ENCODE peak calls at places on chromosomes 13 and 19, in eight cellular contexts. E is NCI-H82; A is NCI-H1694 treated with DMSO at 0.1 percent for 48 hours; M is HFF-Myc; G is stimulated activated CD4-positive, alpha-beta T cell treated with anti-CD3 and anti-CD28 coated beads, Interleukin-15, amount 100 ng/mL, for 1 hour; R is AG08395; J is KBM-7; Z is HS-27A. N is an unnamed sample.

GRCh38 chr13:90027409-90027808 is 1320.1 kb upstream of the MIR17HG start:
- DNase-seq in E (no peak), A (no peak), M (no peak), G (no peak), R (no peak), J (no peak), Z (no peak), N (no peak)

GRCh38 chr13:82688400-82688999 is 1193.8 kb downstream of the SLITRK1 start:
- DNase-seq in E (no peak), A (no peak), M (no peak), G (no peak), R (no peak), J (peak; percentile 13), Z (no peak), N (no peak)

GRCh38 chr13:94128430-94128829 is 351.1 kb downstream of the DCT start:
- DNase-seq in E (no peak), A (no peak), M (no peak), G (no peak), R (peak; percentile 6), J (no peak), Z (no peak), N (peak; percentile 17)

GRCh38 chr19:13154241-13154778 is 4.1 kb downstream of the IER2 start:
- DNase-seq in E (peak; percentile 77), A (no peak), M (no peak), G (peak; percentile 44), R (peak; percentile 77), J (peak; percentile 55), Z (no peak), N (peak; percentile 61)

GRCh38 chr13:44667950-44668349 is 91.8 kb upstream of the TSC22D1 start:
- DNase-seq in E (no peak), A (no peak), M (no peak), G (no peak), R (peak; percentile 68), J (no peak), Z (no peak), N (no peak)

GRCh38 chr19:11693505-11694499 is 44.9 kb downstream of the ZNF823 start:
- DNase-seq in E (peak; percentile 95), A (no peak), M (peak; percentile 66), G (no peak), R (peak; percentile 52), J (peak; percentile 83), Z (no peak), N (peak; percentile 44)

GRCh38 chr13:29991343-29991742 is 140.9 kb upstream of the UBL3 start:
- DNase-seq in E (peak; percentile 96), A (no peak), M (peak; percentile 61), G (no peak), R (peak; percentile 96), J (no peak), Z (peak; percentile 60), N (no peak)

GRCh38 chr13:96822900-96823299 is 171.4 kb downstream of the OXGR1 start:
- DNase-seq in E (peak; percentile 91), A (no peak), M (no peak), G (no peak), R (no peak), J (peak; percentile 7), Z (no peak), N (peak; percentile 5)

GRCh38 chr13:85558118-85558517 is 241.1 kb downstream of the SLITRK6 start:
- DNase-seq in E (no peak), A (no peak), M (no peak), G (no peak), R (no peak), J (no peak), Z (no peak), N (no peak)

GRCh38 chr13:40777957-40778235 is 6.9 kb upstream of the MRPS31 start:
- DNase-seq in E (no peak), A (no peak), M (no peak), G (no peak), R (no peak), J (no peak), Z (no peak), N (no peak)

GRCh38 chr13:98557934-98558630 is 18.8 kb downstream of the STK24 start:
- DNase-seq in E (peak; percentile 28), A (no peak), M (no peak), G (no peak), R (no peak), J (no peak), Z (no peak), N (no peak)

N was measured in cerebellar cortex.